ENCODE peak calls at places on chromosomes 16 and 17, in six cellular contexts. V, W, J, O, L and U are unnamed samples.
A peak's percentile ranks its signal among the peaks of the same experiment; 100 is the strongest.

GRCh38 chr17:79675413-79675725 is 55.4 kb upstream of the ENPP7 start:
- DNase-seq in V (no peak), W (no peak), J (no peak), O (no peak), L (no peak), U (no peak)

GRCh38 chr16:66933776-66934137 is 445 bp downstream of the CIAO2B start:
- DNase-seq in V (no peak), W (no peak), J (no peak), O (peak; percentile 35), L (no peak), U (no peak)

GRCh38 chr17:33978889-33979288 is 276.2 kb upstream of the CCL2 start:
- DNase-seq in V (no peak), W (no peak), J (no peak), O (no peak), L (no peak), U (no peak)

GRCh38 chr17:44738214-44738906 is 20.4 kb upstream of the ADAM11 start:
- DNase-seq in V (no peak), W (no peak), J (no peak), O (peak; percentile 17), L (no peak), U (no peak)

GRCh38 chr16:58513874-58514273 is 1.4 kb upstream of the SETD6 start:
- DNase-seq in V (no peak), W (no peak), J (no peak), O (peak; percentile 34), L (no peak), U (no peak)

GRCh38 chr16:57261806-57262205 is 16.7 kb downstream of the ARL2BP start:
- DNase-seq in V (no peak), W (no peak), J (no peak), O (no peak), L (no peak), U (no peak)

GRCh38 chr16:9345046-9345445 is 253.6 kb downstream of the HAPSTR1 start:
- DNase-seq in V (no peak), W (no peak), J (no peak), O (no peak), L (no peak), U (no peak)

GRCh38 chr17:69802045-69802740 is 272.8 kb upstream of the KCNJ16 start:
- DNase-seq in V (no peak), W (no peak), J (no peak), O (peak; percentile 17), L (no peak), U (no peak)

GRCh38 chr16:75252946-75253911 is 1.8 kb upstream of the BCAR1 start:
- DNase-seq in V (no peak), W (no peak), J (no peak), O (peak; percentile 72), L (peak; percentile 37), U (no peak)

GRCh38 chr16:57935904-57936303 is 35.0 kb downstream of the CNGB1 start:
- DNase-seq in V (no peak), W (no peak), J (no peak), O (no peak), L (no peak), U (no peak)

GRCh38 chr17:2551493-2551892 is 39.8 kb upstream of the METTL16 start:
- DNase-seq in V (no peak), W (no peak), J (no peak), O (no peak), L (no peak), U (no peak)

GRCh38 chr17:2594657-2595085 is 1.2 kb downstream of the PAFAH1B1 start:
- DNase-seq in V (no peak), W (no peak), J (no peak), O (no peak), L (no peak), U (no peak)

GRCh38 chr17:41717408-41718286 is 5.5 kb downstream of the GAST start:
- DNase-seq in V (no peak), W (no peak), J (no peak), O (peak; percentile 72), L (no peak), U (no peak)

GRCh38 chr16:67931712-67932461 is at the start of gene CTRL:
- DNase-seq in V (no peak), W (no peak), J (no peak), O (no peak), L (no peak), U (no peak)

GRCh38 chr16:78436023-78436422 is 336.6 kb downstream of the WWOX start:
- DNase-seq in V (no peak), W (no peak), J (no peak), O (no peak), L (no peak), U (no peak)

GRCh38 chr17:42178817-42179216 is 2.1 kb downstream of the KCNH4 start:
- DNase-seq in V (no peak), W (no peak), J (no peak), O (no peak), L (no peak), U (no peak)

GRCh38 chr16:10321407-10322397 is 64.2 kb upstream of the ATF7IP2 start:
- DNase-seq in V (no peak), W (no peak), J (no peak), O (no peak), L (no peak), U (no peak)

GRCh38 chr16:17468611-17469010 is 2.1 kb downstream of the XYLT1 start:
- DNase-seq in V (no peak), W (no peak), J (no peak), O (no peak), L (no peak), U (no peak)

GRCh38 chr16:80804061-80804450 is 342 bp downstream of the CDYL2 start:
- DNase-seq in V (peak; percentile 34), W (no peak), J (no peak), O (peak; percentile 66), L (peak; percentile 69), U (peak; percentile 48)

GRCh38 chr16:8863594-8864424 is 5.0 kb downstream of the CARHSP1 start:
- DNase-seq in V (peak; percentile 71), W (no peak), J (no peak), O (no peak), L (peak; percentile 80), U (no peak)

GRCh38 chr17:63948521-63948920 is 16.4 kb upstream of the CD79B start:
- DNase-seq in V (no peak), W (no peak), J (no peak), O (no peak), L (no peak), U (no peak)

GRCh38 chr17:63949576-63950250 is 17.6 kb upstream of the CD79B start:
- DNase-seq in V (no peak), W (no peak), J (no peak), O (no peak), L (no peak), U (no peak)

GRCh38 chr17:63947711-63948330 is 15.7 kb upstream of the CD79B start:
- DNase-seq in V (no peak), W (no peak), J (no peak), O (no peak), L (no peak), U (no peak)

GRCh38 chr17:63954402-63955063 is 18.2 kb downstream of the SCN4A start:
- DNase-seq in V (peak; percentile 34), W (no peak), J (no peak), O (no peak), L (no peak), U (no peak)

DNA sequence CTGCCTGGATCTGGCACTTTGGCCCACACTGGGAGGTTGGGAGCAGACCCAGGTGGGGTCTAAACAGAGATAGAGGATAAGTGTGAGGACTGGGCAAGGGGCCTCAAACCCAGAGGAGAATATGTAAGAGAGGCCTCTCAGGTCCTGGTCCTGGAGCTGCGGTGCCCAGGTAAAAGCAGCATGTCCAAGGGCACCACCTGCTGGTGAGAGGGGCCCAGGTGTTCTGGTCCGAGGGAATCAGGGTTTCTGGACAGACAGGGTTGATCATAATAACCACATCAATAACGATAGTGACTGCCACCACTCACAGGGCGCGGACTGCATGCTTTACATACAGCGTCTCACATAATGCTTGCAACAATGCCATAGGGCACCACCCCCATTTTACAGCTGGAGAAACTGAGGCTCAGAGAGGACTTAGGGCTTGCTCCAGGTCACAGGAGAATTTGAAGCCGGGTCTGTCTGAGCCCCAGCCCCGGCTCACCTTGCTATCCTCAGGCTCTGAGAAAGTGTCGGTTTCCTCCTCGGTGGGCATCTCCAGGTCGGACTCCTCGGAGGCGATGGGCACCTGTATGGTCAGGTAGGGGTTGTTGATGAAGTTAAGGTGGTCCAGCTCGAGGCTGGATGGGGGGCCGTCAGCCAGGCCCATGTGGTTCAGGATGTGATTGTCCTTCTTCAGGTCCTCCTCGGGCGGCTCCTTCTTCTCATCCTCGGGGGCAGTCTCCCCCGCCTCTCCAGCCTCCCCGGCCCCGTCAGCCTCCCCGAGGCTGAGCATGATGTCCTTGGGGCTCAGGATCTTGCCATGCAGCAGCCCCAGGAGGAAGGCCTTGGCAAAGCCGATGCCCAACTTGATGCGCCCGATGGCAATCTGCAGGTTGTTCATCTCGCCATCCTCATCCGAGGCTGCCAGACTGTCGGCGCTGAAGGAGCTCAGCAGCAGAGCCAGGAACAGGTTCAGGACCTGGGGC is 19.1 kb upstream of the CD79B start:
- DNase-seq in V (peak; percentile 75), W (no peak), J (peak; percentile 8), O (no peak), L (peak; percentile 79), U (no peak)
- TF ChIP-seq CTCF in V (peak; percentile 49), W (peak; percentile 89), J (peak; percentile 78), O (no peak), L (peak; percentile 66), U (peak; percentile 56)

DNA sequence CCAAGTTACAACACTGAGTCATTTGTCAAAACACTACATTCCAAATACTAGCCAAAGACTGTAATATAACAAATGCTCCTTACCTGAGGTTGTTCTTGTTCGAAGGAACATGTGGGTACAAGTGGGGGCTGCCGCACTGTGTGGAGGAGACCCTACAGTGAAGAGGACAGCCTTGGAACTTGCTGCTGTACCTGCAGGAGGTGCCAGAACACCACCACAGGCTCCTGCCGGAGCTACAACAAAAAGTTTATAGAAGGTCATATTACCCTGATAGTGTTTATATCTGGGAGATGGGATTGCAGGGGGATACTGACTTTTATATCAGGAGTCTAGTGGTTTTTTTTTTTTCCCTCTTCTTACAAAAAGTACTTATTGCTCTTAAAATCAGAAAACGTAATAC is 37.8 kb upstream of the ALDH3A1 start:
- DNase-seq in V (no peak), W (no peak), J (no peak), O (peak; percentile 3), L (no peak), U (no peak)
- TF ChIP-seq CTCF in V (no peak), W (peak; percentile 46), J (no peak), O (no peak), L (no peak), U (no peak)

DNA sequence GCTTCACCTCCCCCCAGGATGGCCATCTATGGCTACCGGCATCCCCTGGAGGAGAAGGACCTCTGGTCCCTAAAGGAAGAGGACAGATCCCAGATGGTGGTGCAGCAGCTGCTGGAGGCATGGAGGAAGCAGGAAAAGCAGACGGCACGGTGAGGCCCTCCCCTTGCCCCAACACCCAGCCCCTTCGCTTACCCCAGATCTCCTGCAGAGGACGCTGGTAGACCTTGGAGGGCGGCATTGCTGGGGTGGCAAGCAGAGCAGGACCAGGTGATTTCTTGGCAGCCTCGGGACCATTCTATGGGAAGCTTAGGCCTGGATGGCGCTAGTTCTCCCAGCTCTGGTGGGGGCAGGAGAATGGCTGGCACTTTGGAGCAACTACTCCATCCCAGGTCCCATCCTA is 24.5 kb downstream of the ABCC3 start:
- DNase-seq in V (no peak), W (no peak), J (no peak), O (no peak), L (peak; percentile 25), U (no peak)
- TF ChIP-seq CTCF in V (no peak), W (no peak), J (no peak), O (no peak), L (no peak), U (no peak)

DNA sequence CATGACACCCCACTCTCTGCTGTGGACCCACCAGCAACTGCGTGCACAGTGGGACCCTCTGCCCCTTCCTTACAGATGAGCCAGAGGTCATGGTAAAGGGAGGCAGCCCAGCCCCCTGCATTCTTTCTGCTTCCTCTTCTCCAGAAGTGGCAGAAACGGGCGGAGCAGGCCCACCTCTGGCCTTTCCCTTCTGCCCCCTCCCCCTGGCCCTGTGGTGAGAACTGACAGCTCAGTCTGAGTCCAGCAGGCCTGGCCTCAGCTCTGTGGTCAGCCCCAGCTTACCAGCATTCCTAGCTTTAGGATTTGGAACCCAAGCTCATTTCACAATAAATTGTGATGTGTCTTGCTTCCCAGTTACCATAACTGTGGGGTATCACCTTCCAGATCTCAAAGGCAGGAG is 4.8 kb upstream of the ANKRD11 start:
- DNase-seq in V (no peak), W (no peak), J (no peak), O (peak; percentile 45), L (no peak), U (no peak)
- TF ChIP-seq CTCF in V (no peak), W (no peak), J (no peak), O (no peak), L (no peak), U (no peak)